ENCODE peak calls at places on chromosomes 1 and 21, in eight cellular contexts. One of them, this sample, is unnamed.

GRCh38 chr1:234144866-234145265 is 228.4 kb upstream of the COA6 start:
- DNase-seq in cardiac muscle cell: no peak
- DNase-seq in activated CD4-positive, alpha-beta T cell treated with anti-CD3 and anti-CD28 coated beads, Interleukin-2, amount 50 U/mL, for 48 hours: no peak
- DNase-seq in cardiac fibroblast: no peak
- DNase-seq in T-helper 2 cell: no peak
- DNase-seq in activated T-cell treated with anti-CD3 and anti-CD28 coated beads, Interleukin-2, amount 50 U/mL, for 24 hours: no peak
- DNase-seq in H9: no peak
- DNase-seq in effector memory CD8-positive, alpha-beta T cell: no peak
- DNase-seq in this sample: no peak

GRCh38 chr1:207284209-207284892 is 37.1 kb upstream of the CD55 start:
- DNase-seq in cardiac muscle cell: no peak
- DNase-seq in activated CD4-positive, alpha-beta T cell treated with anti-CD3 and anti-CD28 coated beads, Interleukin-2, amount 50 U/mL, for 48 hours: no peak
- DNase-seq in cardiac fibroblast: no peak
- DNase-seq in T-helper 2 cell: no peak
- DNase-seq in activated T-cell treated with anti-CD3 and anti-CD28 coated beads, Interleukin-2, amount 50 U/mL, for 24 hours: no peak
- DNase-seq in H9: no peak
- DNase-seq in effector memory CD8-positive, alpha-beta T cell: no peak
- DNase-seq in this sample: no peak

GRCh38 chr1:25697426-25698220 is 81.0 kb downstream of the MAN1C1 start:
- DNase-seq in cardiac muscle cell: no peak
- DNase-seq in activated CD4-positive, alpha-beta T cell treated with anti-CD3 and anti-CD28 coated beads, Interleukin-2, amount 50 U/mL, for 48 hours: no peak
- DNase-seq in cardiac fibroblast: no peak
- DNase-seq in T-helper 2 cell: no peak
- DNase-seq in activated T-cell treated with anti-CD3 and anti-CD28 coated beads, Interleukin-2, amount 50 U/mL, for 24 hours: peak; percentile 38
- DNase-seq in H9: no peak
- DNase-seq in effector memory CD8-positive, alpha-beta T cell: no peak
- DNase-seq in this sample: no peak

GRCh38 chr1:10733967-10734366 is 62.5 kb downstream of the CASZ1 start:
- DNase-seq in cardiac muscle cell: no peak
- DNase-seq in activated CD4-positive, alpha-beta T cell treated with anti-CD3 and anti-CD28 coated beads, Interleukin-2, amount 50 U/mL, for 48 hours: peak; percentile 68
- DNase-seq in cardiac fibroblast: no peak
- DNase-seq in T-helper 2 cell: no peak
- DNase-seq in activated T-cell treated with anti-CD3 and anti-CD28 coated beads, Interleukin-2, amount 50 U/mL, for 24 hours: peak; percentile 59
- DNase-seq in H9: no peak
- DNase-seq in effector memory CD8-positive, alpha-beta T cell: no peak
- DNase-seq in this sample: no peak

GRCh38 chr1:115296981-115297380 is 41.1 kb downstream of the NGF start:
- DNase-seq in cardiac muscle cell: no peak
- DNase-seq in activated CD4-positive, alpha-beta T cell treated with anti-CD3 and anti-CD28 coated beads, Interleukin-2, amount 50 U/mL, for 48 hours: no peak
- DNase-seq in cardiac fibroblast: no peak
- DNase-seq in T-helper 2 cell: peak; percentile 8
- DNase-seq in activated T-cell treated with anti-CD3 and anti-CD28 coated beads, Interleukin-2, amount 50 U/mL, for 24 hours: no peak
- DNase-seq in H9: no peak
- DNase-seq in effector memory CD8-positive, alpha-beta T cell: no peak
- DNase-seq in this sample: no peak

GRCh38 chr1:145891143-145891542 is 5.5 kb upstream of the ANKRD35 start:
- DNase-seq in cardiac muscle cell: peak; percentile 68
- DNase-seq in activated CD4-positive, alpha-beta T cell treated with anti-CD3 and anti-CD28 coated beads, Interleukin-2, amount 50 U/mL, for 48 hours: no peak
- DNase-seq in cardiac fibroblast: peak; percentile 76
- DNase-seq in T-helper 2 cell: no peak
- DNase-seq in activated T-cell treated with anti-CD3 and anti-CD28 coated beads, Interleukin-2, amount 50 U/mL, for 24 hours: no peak
- DNase-seq in H9: no peak
- DNase-seq in effector memory CD8-positive, alpha-beta T cell: no peak
- DNase-seq in this sample: no peak

GRCh38 chr1:221994939-221995338 is 253.1 kb upstream of the DUSP10 start:
- DNase-seq in cardiac muscle cell: peak; percentile 73
- DNase-seq in activated CD4-positive, alpha-beta T cell treated with anti-CD3 and anti-CD28 coated beads, Interleukin-2, amount 50 U/mL, for 48 hours: no peak
- DNase-seq in cardiac fibroblast: peak; percentile 86
- DNase-seq in T-helper 2 cell: peak; percentile 19
- DNase-seq in activated T-cell treated with anti-CD3 and anti-CD28 coated beads, Interleukin-2, amount 50 U/mL, for 24 hours: no peak
- DNase-seq in H9: no peak
- DNase-seq in effector memory CD8-positive, alpha-beta T cell: no peak
- DNase-seq in this sample: no peak

GRCh38 chr1:151472852-151473731 is 13.8 kb upstream of the POGZ start:
- DNase-seq in cardiac muscle cell: peak; percentile 88
- DNase-seq in activated CD4-positive, alpha-beta T cell treated with anti-CD3 and anti-CD28 coated beads, Interleukin-2, amount 50 U/mL, for 48 hours: peak; percentile 36
- DNase-seq in cardiac fibroblast: peak; percentile 66
- DNase-seq in T-helper 2 cell: peak; percentile 53
- DNase-seq in activated T-cell treated with anti-CD3 and anti-CD28 coated beads, Interleukin-2, amount 50 U/mL, for 24 hours: peak; percentile 68
- DNase-seq in H9: peak; percentile 56
- DNase-seq in effector memory CD8-positive, alpha-beta T cell: peak; percentile 8
- DNase-seq in this sample: peak; percentile 64

GRCh38 chr1:75330633-75331032 is 196.4 kb downstream of the LHX8 start:
- DNase-seq in cardiac muscle cell: no peak
- DNase-seq in activated CD4-positive, alpha-beta T cell treated with anti-CD3 and anti-CD28 coated beads, Interleukin-2, amount 50 U/mL, for 48 hours: no peak
- DNase-seq in cardiac fibroblast: peak; percentile 6
- DNase-seq in T-helper 2 cell: no peak
- DNase-seq in activated T-cell treated with anti-CD3 and anti-CD28 coated beads, Interleukin-2, amount 50 U/mL, for 24 hours: no peak
- DNase-seq in H9: no peak
- DNase-seq in effector memory CD8-positive, alpha-beta T cell: no peak
- DNase-seq in this sample: no peak

GRCh38 chr1:156165083-156165482 is 11.7 kb downstream of the SEMA4A start:
- DNase-seq in cardiac muscle cell: no peak
- DNase-seq in activated CD4-positive, alpha-beta T cell treated with anti-CD3 and anti-CD28 coated beads, Interleukin-2, amount 50 U/mL, for 48 hours: no peak
- DNase-seq in cardiac fibroblast: peak; percentile 50
- DNase-seq in T-helper 2 cell: no peak
- DNase-seq in activated T-cell treated with anti-CD3 and anti-CD28 coated beads, Interleukin-2, amount 50 U/mL, for 24 hours: no peak
- DNase-seq in H9: no peak
- DNase-seq in effector memory CD8-positive, alpha-beta T cell: no peak
- DNase-seq in this sample: no peak

GRCh38 chr1:9848022-9848421 is 24.3 kb upstream of the CLSTN1 start:
- DNase-seq in cardiac muscle cell: no peak
- DNase-seq in activated CD4-positive, alpha-beta T cell treated with anti-CD3 and anti-CD28 coated beads, Interleukin-2, amount 50 U/mL, for 48 hours: no peak
- DNase-seq in cardiac fibroblast: no peak
- DNase-seq in T-helper 2 cell: no peak
- DNase-seq in activated T-cell treated with anti-CD3 and anti-CD28 coated beads, Interleukin-2, amount 50 U/mL, for 24 hours: no peak
- DNase-seq in H9: no peak
- DNase-seq in effector memory CD8-positive, alpha-beta T cell: no peak
- DNase-seq in this sample: no peak

GRCh38 chr1:96845464-96845863 is 123.9 kb downstream of the PTBP2 start:
- DNase-seq in cardiac muscle cell: peak; percentile 38
- DNase-seq in activated CD4-positive, alpha-beta T cell treated with anti-CD3 and anti-CD28 coated beads, Interleukin-2, amount 50 U/mL, for 48 hours: peak; percentile 49
- DNase-seq in cardiac fibroblast: peak; percentile 40
- DNase-seq in T-helper 2 cell: peak; percentile 45
- DNase-seq in activated T-cell treated with anti-CD3 and anti-CD28 coated beads, Interleukin-2, amount 50 U/mL, for 24 hours: peak; percentile 40
- DNase-seq in H9: peak; percentile 74
- DNase-seq in effector memory CD8-positive, alpha-beta T cell: no peak
- DNase-seq in this sample: no peak

GRCh38 chr1:173043253-173043652 is 7.5 kb downstream of the TNFSF18 start:
- DNase-seq in cardiac muscle cell: peak; percentile 22
- DNase-seq in activated CD4-positive, alpha-beta T cell treated with anti-CD3 and anti-CD28 coated beads, Interleukin-2, amount 50 U/mL, for 48 hours: no peak
- DNase-seq in cardiac fibroblast: peak; percentile 77
- DNase-seq in T-helper 2 cell: no peak
- DNase-seq in activated T-cell treated with anti-CD3 and anti-CD28 coated beads, Interleukin-2, amount 50 U/mL, for 24 hours: no peak
- DNase-seq in H9: no peak
- DNase-seq in effector memory CD8-positive, alpha-beta T cell: no peak
- DNase-seq in this sample: no peak

GRCh38 chr21:41610042-41610839 is 102.3 kb upstream of the TMPRSS2 start:
- DNase-seq in cardiac muscle cell: peak; percentile 76
- DNase-seq in activated CD4-positive, alpha-beta T cell treated with anti-CD3 and anti-CD28 coated beads, Interleukin-2, amount 50 U/mL, for 48 hours: peak; percentile 55
- DNase-seq in cardiac fibroblast: peak; percentile 72
- DNase-seq in T-helper 2 cell: peak; percentile 9
- DNase-seq in activated T-cell treated with anti-CD3 and anti-CD28 coated beads, Interleukin-2, amount 50 U/mL, for 24 hours: no peak
- DNase-seq in H9: peak; percentile 78
- DNase-seq in effector memory CD8-positive, alpha-beta T cell: no peak
- DNase-seq in this sample: peak; percentile 13

GRCh38 chr1:17156108-17156507 is 36.9 kb upstream of the PADI2 start:
- DNase-seq in cardiac muscle cell: peak; percentile 41
- DNase-seq in activated CD4-positive, alpha-beta T cell treated with anti-CD3 and anti-CD28 coated beads, Interleukin-2, amount 50 U/mL, for 48 hours: no peak
- DNase-seq in cardiac fibroblast: peak; percentile 22
- DNase-seq in T-helper 2 cell: peak; percentile 63
- DNase-seq in activated T-cell treated with anti-CD3 and anti-CD28 coated beads, Interleukin-2, amount 50 U/mL, for 24 hours: no peak
- DNase-seq in H9: peak; percentile 0
- DNase-seq in effector memory CD8-positive, alpha-beta T cell: no peak
- DNase-seq in this sample: no peak

GRCh38 chr1:17615959-17616358 is 76.5 kb downstream of the ARHGEF10L start:
- DNase-seq in cardiac muscle cell: no peak
- DNase-seq in activated CD4-positive, alpha-beta T cell treated with anti-CD3 and anti-CD28 coated beads, Interleukin-2, amount 50 U/mL, for 48 hours: no peak
- DNase-seq in cardiac fibroblast: no peak
- DNase-seq in T-helper 2 cell: no peak
- DNase-seq in activated T-cell treated with anti-CD3 and anti-CD28 coated beads, Interleukin-2, amount 50 U/mL, for 24 hours: no peak
- DNase-seq in H9: no peak
- DNase-seq in effector memory CD8-positive, alpha-beta T cell: no peak
- DNase-seq in this sample: no peak

GRCh38 chr1:37237948-37238347 is 203.6 kb upstream of the GRIK3 start:
- DNase-seq in cardiac muscle cell: no peak
- DNase-seq in activated CD4-positive, alpha-beta T cell treated with anti-CD3 and anti-CD28 coated beads, Interleukin-2, amount 50 U/mL, for 48 hours: no peak
- DNase-seq in cardiac fibroblast: no peak
- DNase-seq in T-helper 2 cell: no peak
- DNase-seq in activated T-cell treated with anti-CD3 and anti-CD28 coated beads, Interleukin-2, amount 50 U/mL, for 24 hours: no peak
- DNase-seq in H9: no peak
- DNase-seq in effector memory CD8-positive, alpha-beta T cell: no peak
- DNase-seq in this sample: no peak

GRCh38 chr1:227961651-227962050 is 13.9 kb upstream of the WNT9A start:
- DNase-seq in cardiac muscle cell: no peak
- DNase-seq in activated CD4-positive, alpha-beta T cell treated with anti-CD3 and anti-CD28 coated beads, Interleukin-2, amount 50 U/mL, for 48 hours: no peak
- DNase-seq in cardiac fibroblast: no peak
- DNase-seq in T-helper 2 cell: no peak
- DNase-seq in activated T-cell treated with anti-CD3 and anti-CD28 coated beads, Interleukin-2, amount 50 U/mL, for 24 hours: no peak
- DNase-seq in H9: no peak
- DNase-seq in effector memory CD8-positive, alpha-beta T cell: no peak
- DNase-seq in this sample: no peak

GRCh38 chr1:6601049-6601864 is 1.4 kb downstream of the KLHL21 start:
- DNase-seq in cardiac muscle cell: peak; percentile 92
- DNase-seq in activated CD4-positive, alpha-beta T cell treated with anti-CD3 and anti-CD28 coated beads, Interleukin-2, amount 50 U/mL, for 48 hours: peak; percentile 89
- DNase-seq in cardiac fibroblast: peak; percentile 99
- DNase-seq in T-helper 2 cell: peak; percentile 89
- DNase-seq in activated T-cell treated with anti-CD3 and anti-CD28 coated beads, Interleukin-2, amount 50 U/mL, for 24 hours: peak; percentile 86
- DNase-seq in H9: peak; percentile 51
- DNase-seq in effector memory CD8-positive, alpha-beta T cell: peak; percentile 59
- DNase-seq in this sample: no peak

This sample was measured in NCI-H2227 treated with DMSO at 0.1 percent for 48 hours.